ENCODE peak calls at places on chromosome 1, in ten cellular contexts. O, P, K, N, B, U, M, J, X and H are unnamed samples. For H3K4me1, the result is how much of the 10 kb centered on the place peaks cover.

GRCh38 chr1:3690282-3691065 is 38.2 kb downstream of the TP73 start:
- DNase-seq in O (no peak), N (peak), X (no peak), B (no peak), M (no peak), K (no peak), U (no peak), P (no peak), J (no peak), H (no peak)

GRCh38 chr1:222276062-222276461 is 271.8 kb downstream of the HHIPL2 start:
- DNase-seq in K (no peak), O (no peak), J (no peak), X (no peak), P (no peak), B (peak), U (no peak), M (no peak), N (no peak), H (no peak)

GRCh38 chr1:30657131-30658013 is 66.0 kb downstream of the MATN1 start:
- DNase-seq in N (peak), O (no peak), K (peak), J (no peak), M (no peak), B (no peak), X (no peak), P (no peak), U (no peak), H (peak)

GRCh38 chr1:175192630-175193338 is at the start of gene KIAA0040:
- DNase-seq in X (peak), J (no peak), P (peak), U (peak), M (peak), O (peak), N (peak), K (peak), B (peak), H (peak)

GRCh38 chr1:232571523-232571922 is 58.4 kb downstream of the SIPA1L2 start:
- DNase-seq in O (peak), J (no peak), X (peak), B (no peak), N (no peak), U (no peak), K (no peak), P (no peak), M (no peak), H (no peak)

GRCh38 chr1:40534589-40534988 is 3.2 kb downstream of the ZNF684 start:
- DNase-seq in J (no peak), O (no peak), K (no peak), B (no peak), X (no peak), P (no peak), U (no peak), N (no peak), M (no peak), H (no peak)

GRCh38 chr1:54456921-54457529 is 50.8 kb upstream of the SSBP3 start:
- DNase-seq in O (peak), N (no peak), M (no peak), U (no peak), B (no peak), P (no peak), X (no peak), J (no peak), K (peak), H (no peak)

GRCh38 chr1:55214214-55214902 is 806 bp downstream of the USP24 start:
- DNase-seq in N (no peak), B (peak), X (no peak), J (no peak), U (peak), O (peak), M (peak), P (no peak), K (peak), H (no peak)

GRCh38 chr1:216758182-216758581 is 35.0 kb upstream of the ESRRG start:
- DNase-seq in P (no peak), M (no peak), N (no peak), X (no peak), K (no peak), J (no peak), O (no peak), U (no peak), B (no peak), H (no peak)

GRCh38 chr1:165443539-165444289 is 1.2 kb downstream of the RXRG start:
- DNase-seq in U (no peak), J (no peak), X (no peak), M (peak), B (peak), P (no peak), O (no peak), K (no peak), N (no peak), H (no peak)

GRCh38 chr1:72397786-72398185 is 115.4 kb upstream of the NEGR1 start:
- DNase-seq in J (no peak), O (peak), N (no peak), P (no peak), U (no peak), X (peak), B (no peak), K (no peak), M (no peak), H (no peak)

GRCh38 chr1:22039594-22040347 is 12.7 kb upstream of the CDC42 start:
- DNase-seq in P (no peak), X (peak), M (peak), N (no peak), O (peak), B (peak), J (peak), K (peak), U (peak), H (no peak)

GRCh38 chr1:201262963-201263608 is 20.2 kb upstream of the PKP1 start:
- DNase-seq in J (no peak), B (no peak), O (no peak), M (no peak), U (no peak), K (no peak), X (no peak), P (peak), N (no peak), H (no peak)
- H3K4me1 ChIP-seq in J (half or more), B (under half), O (under half), M (under half), U (under half), K (under half), X (under half), P (under half), N (under half), H (under half)

DNA sequence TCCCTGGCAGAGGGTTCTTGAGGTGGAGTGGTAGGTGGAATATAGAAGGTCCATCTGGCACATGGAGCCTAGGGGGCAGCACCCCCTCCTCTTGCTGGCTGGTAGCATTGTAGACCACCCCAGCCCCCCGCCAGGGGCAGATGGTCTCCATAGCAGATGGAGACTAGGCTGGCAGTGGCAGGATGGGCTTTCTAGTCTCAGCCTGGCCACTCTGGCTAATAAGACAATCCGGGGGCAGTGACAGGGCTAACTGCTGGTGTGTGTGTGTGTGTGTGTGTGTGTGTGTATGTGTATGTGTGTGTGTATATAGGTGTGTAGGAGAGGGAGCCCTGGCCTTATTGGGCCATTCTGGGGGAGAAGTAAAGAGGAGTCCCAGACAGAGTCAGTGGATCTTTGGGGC is 16.1 kb downstream of the UTP11 start:
- DNase-seq in K (no peak), M (no peak), U (no peak), J (no peak), O (no peak), N (no peak), X (no peak), P (no peak), B (no peak), H (no peak)
- H3K4me3 ChIP-seq in K (no peak), M (no peak), U (no peak), J (no peak), O (no peak), N (no peak), X (no peak), P (no peak), B (no peak), H (no peak)

GRCh38 chr1:229124471-229125198 is 146.3 kb upstream of the RAB4A start:
- DNase-seq in P (no peak), U (no peak), B (peak), J (no peak), K (no peak), N (no peak), M (no peak), O (no peak), X (no peak), H (no peak)
- H3K4me1 ChIP-seq in P (under half), U (under half), B (under half), J (under half), K (under half), N (under half), M (under half), O (under half), X (under half), H (under half)

DNA sequence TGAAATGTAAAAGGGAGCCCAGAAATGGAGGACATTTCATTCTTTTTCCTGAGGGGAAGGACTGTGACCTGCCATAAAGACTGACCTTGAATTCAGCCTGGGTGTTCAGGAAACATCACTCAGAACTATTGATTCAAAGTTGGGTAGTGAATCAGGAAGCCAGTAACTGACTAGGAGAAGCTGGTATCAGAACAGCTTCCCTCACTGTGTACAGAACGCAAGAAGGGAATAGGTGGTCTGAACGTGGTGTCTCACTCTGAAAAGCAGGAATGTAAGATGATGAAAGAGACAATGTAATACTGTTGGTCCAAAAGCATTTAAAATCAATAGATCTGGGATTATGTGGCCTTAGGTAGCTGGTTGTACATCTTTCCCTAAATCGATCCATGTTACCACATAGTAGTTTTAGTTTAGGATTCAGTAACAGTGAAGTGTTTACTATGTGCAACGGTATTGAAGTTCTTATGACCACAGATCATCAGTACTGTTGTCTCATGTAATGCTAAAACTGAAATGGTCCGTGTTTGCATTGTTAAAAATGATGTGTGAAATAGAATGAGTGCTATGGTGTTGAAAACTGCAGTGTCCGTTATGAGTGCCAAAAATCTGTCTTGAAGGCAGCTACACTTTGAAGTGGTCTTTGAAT is 2.9 kb downstream of the RGS2 start:
- DNase-seq in B (no peak), O (no peak), N (no peak), K (no peak), M (no peak), X (no peak), U (no peak), P (no peak), J (no peak), H (no peak)
- H3K4me3 ChIP-seq in B (no peak), O (no peak), N (peak), K (peak), M (peak), X (no peak), U (no peak), P (no peak), J (peak), H (peak)

GRCh38 chr1:32817815-32818786 is 648 bp downstream of the S100PBP start:
- DNase-seq in U (peak), O (peak), J (peak), N (peak), K (peak), B (peak), X (peak), M (peak), P (peak), H (peak)

GRCh38 chr1:32813941-32814739 is 3.0 kb downstream of the YARS1 start:
- DNase-seq in B (no peak), M (no peak), P (no peak), N (no peak), J (no peak), X (peak), K (no peak), O (peak), U (no peak), H (no peak)

GRCh38 chr1:32817159-32817814 is at the start of the genes S100PBP and YARS1:
- DNase-seq in M (peak), U (peak), O (peak), N (peak), J (peak), K (peak), X (peak), P (peak), B (peak), H (peak)

GRCh38 chr1:32818804-32819541 is 1.5 kb downstream of the S100PBP start:
- DNase-seq in U (peak), B (no peak), M (no peak), N (no peak), K (no peak), O (no peak), J (no peak), P (no peak), X (no peak), H (no peak)

GRCh38 chr1:32816676-32817158 is 441 bp downstream of the YARS1 start:
- DNase-seq in U (no peak), K (no peak), O (peak), N (no peak), X (no peak), B (peak), P (no peak), J (no peak), M (no peak), H (no peak)
- H3K4me1 ChIP-seq in U (half or more), K (under half), O (under half), N (under half), X (under half), B (half or more), P (under half), J (half or more), M (half or more), H (under half)